ENCODE peak calls at places on chromosomes 4 and X, in seven cellular contexts. One of them, this sample, is unnamed.

GRCh38 chrX:9272166-9272565 is 192.7 kb upstream of the TBL1X start:
- DNase-seq in upper lobe of left lung: no peak
- DNase-seq in prostate gland: no peak
- DNase-seq in transverse colon: no peak
- DNase-seq in SK-N-SH: no peak
- DNase-seq in stomach: no peak
- DNase-seq in K562: no peak
- DNase-seq in this sample: no peak

GRCh38 chr4:156523991-156524390 is 447.6 kb downstream of the PDGFC start:
- DNase-seq in upper lobe of left lung: no peak
- DNase-seq in prostate gland: no peak
- DNase-seq in stomach: no peak
- DNase-seq in transverse colon: no peak
- DNase-seq in K562: no peak
- DNase-seq in SK-N-SH: no peak
- DNase-seq in this sample: no peak

GRCh38 chr4:154030152-154030551 is 241.3 kb upstream of the SFRP2 start:
- DNase-seq in upper lobe of left lung: no peak
- DNase-seq in transverse colon: no peak
- DNase-seq in K562: no peak
- DNase-seq in SK-N-SH: no peak
- DNase-seq in stomach: no peak
- DNase-seq in prostate gland: no peak
- DNase-seq in this sample: no peak

GRCh38 chr4:106238819-106239420 is 77.1 kb downstream of the TBCK start:
- DNase-seq in transverse colon: no peak
- DNase-seq in prostate gland: no peak
- DNase-seq in SK-N-SH: peak
- DNase-seq in stomach: no peak
- DNase-seq in upper lobe of left lung: no peak
- DNase-seq in K562: peak
- DNase-seq in this sample: no peak

GRCh38 chrX:13702390-13702789 is 13.5 kb downstream of the RAB9A start:
- DNase-seq in K562: no peak
- DNase-seq in prostate gland: no peak
- DNase-seq in transverse colon: no peak
- DNase-seq in stomach: no peak
- DNase-seq in upper lobe of left lung: no peak
- DNase-seq in SK-N-SH: no peak
- DNase-seq in this sample: no peak

GRCh38 chrX:78314561-78314960 is 12.8 kb downstream of the CYSLTR1 start:
- DNase-seq in transverse colon: no peak
- DNase-seq in SK-N-SH: no peak
- DNase-seq in stomach: no peak
- DNase-seq in prostate gland: no peak
- DNase-seq in K562: no peak
- DNase-seq in upper lobe of left lung: no peak
- DNase-seq in this sample: no peak

GRCh38 chr4:147607463-147607862 is 9.7 kb upstream of the TMEM184C start:
- DNase-seq in prostate gland: no peak
- DNase-seq in K562: no peak
- DNase-seq in transverse colon: no peak
- DNase-seq in upper lobe of left lung: no peak
- DNase-seq in SK-N-SH: no peak
- DNase-seq in stomach: no peak
- DNase-seq in this sample: no peak

GRCh38 chr4:40990202-40990898 is 224.0 kb downstream of the APBB2 start:
- DNase-seq in transverse colon: no peak
- DNase-seq in prostate gland: no peak
- DNase-seq in SK-N-SH: no peak
- DNase-seq in stomach: no peak
- DNase-seq in K562: no peak
- DNase-seq in upper lobe of left lung: no peak
- DNase-seq in this sample: no peak

GRCh38 chr4:54384563-54384962 is 155.5 kb downstream of the PDGFRA start:
- DNase-seq in prostate gland: no peak
- DNase-seq in SK-N-SH: no peak
- DNase-seq in stomach: peak
- DNase-seq in transverse colon: peak
- DNase-seq in upper lobe of left lung: no peak
- DNase-seq in K562: peak
- DNase-seq in this sample: no peak

GRCh38 chr4:152079543-152080293 is 318.9 kb upstream of the GATB start:
- DNase-seq in stomach: no peak
- DNase-seq in prostate gland: no peak
- DNase-seq in K562: no peak
- DNase-seq in upper lobe of left lung: no peak
- DNase-seq in transverse colon: no peak
- DNase-seq in SK-N-SH: no peak
- DNase-seq in this sample: no peak

GRCh38 chrX:7027071-7027470 is 120.4 kb upstream of the STS start:
- DNase-seq in upper lobe of left lung: no peak
- DNase-seq in stomach: peak
- DNase-seq in SK-N-SH: no peak
- DNase-seq in K562: no peak
- DNase-seq in transverse colon: peak
- DNase-seq in prostate gland: no peak
- DNase-seq in this sample: no peak
- TF ChIP-seq POLR2AphosphoS5 in upper lobe of left lung: no peak
- TF ChIP-seq POLR2AphosphoS5 in stomach: no peak
- TF ChIP-seq POLR2AphosphoS5 in SK-N-SH: no peak
- TF ChIP-seq POLR2AphosphoS5 in K562: no peak
- TF ChIP-seq POLR2AphosphoS5 in transverse colon: no peak
- TF ChIP-seq POLR2AphosphoS5 in prostate gland: no peak
- TF ChIP-seq POLR2AphosphoS5 in this sample: no peak

GRCh38 chr4:47623916-47624554 is 139.0 kb downstream of the ATP10D start:
- DNase-seq in prostate gland: no peak
- DNase-seq in transverse colon: no peak
- DNase-seq in K562: no peak
- DNase-seq in upper lobe of left lung: no peak
- DNase-seq in stomach: no peak
- DNase-seq in SK-N-SH: no peak
- DNase-seq in this sample: no peak
- TF ChIP-seq POLR2AphosphoS5 in prostate gland: no peak
- TF ChIP-seq POLR2AphosphoS5 in transverse colon: no peak
- TF ChIP-seq POLR2AphosphoS5 in K562: no peak
- TF ChIP-seq POLR2AphosphoS5 in upper lobe of left lung: no peak
- TF ChIP-seq POLR2AphosphoS5 in stomach: no peak
- TF ChIP-seq POLR2AphosphoS5 in SK-N-SH: no peak
- TF ChIP-seq POLR2AphosphoS5 in this sample: no peak

DNA sequence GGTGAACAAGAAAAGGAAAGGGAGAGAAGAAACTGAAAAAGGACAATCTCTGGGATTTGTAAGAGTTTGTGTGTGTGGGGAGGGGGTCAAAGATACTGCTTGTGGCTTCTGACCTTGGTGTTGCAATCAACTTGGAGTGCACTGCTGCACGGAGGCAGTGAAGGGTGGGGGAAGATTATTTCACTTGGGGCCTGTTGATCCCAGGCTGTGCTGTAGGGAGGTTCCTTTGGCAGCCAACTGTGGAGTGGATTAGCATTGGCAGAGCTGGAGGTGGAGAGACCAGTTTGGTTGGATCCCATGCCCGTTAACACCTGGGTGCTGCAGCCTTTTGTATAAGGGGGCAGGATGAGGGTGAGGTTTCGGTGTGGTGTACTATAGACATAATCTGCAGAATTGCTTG is 38.2 kb downstream of the AFF1 start:
- DNase-seq in transverse colon: peak
- DNase-seq in upper lobe of left lung: peak
- DNase-seq in prostate gland: peak
- DNase-seq in SK-N-SH: no peak
- DNase-seq in K562: peak
- DNase-seq in stomach: peak
- DNase-seq in this sample: no peak
- TF ChIP-seq POLR2AphosphoS5 in transverse colon: no peak
- TF ChIP-seq POLR2AphosphoS5 in upper lobe of left lung: peak
- TF ChIP-seq POLR2AphosphoS5 in prostate gland: peak
- TF ChIP-seq POLR2AphosphoS5 in SK-N-SH: no peak
- TF ChIP-seq POLR2AphosphoS5 in K562: no peak
- TF ChIP-seq POLR2AphosphoS5 in stomach: no peak
- TF ChIP-seq POLR2AphosphoS5 in this sample: no peak

GRCh38 chr4:4945021-4945420 is 74.2 kb downstream of the CYTL1 start:
- DNase-seq in prostate gland: no peak
- DNase-seq in K562: no peak
- DNase-seq in upper lobe of left lung: no peak
- DNase-seq in stomach: no peak
- DNase-seq in transverse colon: no peak
- DNase-seq in SK-N-SH: no peak
- DNase-seq in this sample: no peak
- TF ChIP-seq POLR2AphosphoS5 in prostate gland: no peak
- TF ChIP-seq POLR2AphosphoS5 in K562: no peak
- TF ChIP-seq POLR2AphosphoS5 in upper lobe of left lung: no peak
- TF ChIP-seq POLR2AphosphoS5 in stomach: no peak
- TF ChIP-seq POLR2AphosphoS5 in transverse colon: no peak
- TF ChIP-seq POLR2AphosphoS5 in SK-N-SH: no peak
- TF ChIP-seq POLR2AphosphoS5 in this sample: no peak

DNA sequence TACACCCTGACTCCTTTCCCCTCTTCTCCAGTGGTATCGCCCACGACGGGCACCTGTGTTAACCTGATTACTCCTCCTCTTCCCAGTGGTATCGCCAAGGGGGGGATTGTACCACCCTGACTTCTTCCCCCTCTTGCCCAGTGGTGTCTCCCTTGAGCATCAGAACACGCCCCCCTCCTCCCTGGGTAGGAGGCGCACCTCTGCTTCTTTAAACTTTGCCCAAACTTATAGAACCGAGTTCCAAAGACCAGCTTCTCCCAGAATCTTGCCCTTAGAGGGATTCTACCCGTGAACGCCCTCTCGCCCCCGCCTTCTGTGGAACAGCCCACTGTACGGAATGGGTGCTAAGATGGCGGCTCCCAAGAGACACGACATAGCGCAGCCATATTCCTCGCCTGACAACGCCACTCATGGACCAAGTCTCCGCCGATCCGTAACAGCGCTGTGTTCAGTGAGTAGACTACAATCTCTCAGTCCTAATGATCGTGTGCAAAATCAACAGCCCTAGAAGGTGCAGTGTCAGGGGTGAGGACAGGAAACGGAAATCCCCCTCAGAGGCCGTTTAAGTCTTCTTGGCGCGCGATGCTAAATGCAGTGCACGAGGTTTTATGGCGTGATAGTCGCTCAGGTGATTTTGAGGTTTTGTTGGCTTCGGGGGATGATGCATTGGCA is 4.2 kb upstream of the ZNF157 start:
- DNase-seq in upper lobe of left lung: peak
- DNase-seq in transverse colon: peak
- DNase-seq in K562: peak
- DNase-seq in prostate gland: peak
- DNase-seq in stomach: peak
- DNase-seq in SK-N-SH: peak
- DNase-seq in this sample: peak
- TF ChIP-seq POLR2AphosphoS5 in upper lobe of left lung: no peak
- TF ChIP-seq POLR2AphosphoS5 in transverse colon: no peak
- TF ChIP-seq POLR2AphosphoS5 in K562: no peak
- TF ChIP-seq POLR2AphosphoS5 in prostate gland: no peak
- TF ChIP-seq POLR2AphosphoS5 in stomach: no peak
- TF ChIP-seq POLR2AphosphoS5 in SK-N-SH: no peak
- TF ChIP-seq POLR2AphosphoS5 in this sample: no peak

This sample was measured in GM12892.